ENCODE peak calls at places on chromosomes 1 and 21, in eight cellular contexts. One of them, this sample, is unnamed. For H3K4me1, the result is how much of the 10 kb centered on the place peaks cover.

GRCh38 chr1:1892079-1892762 is 1.3 kb upstream of the GNB1 start:
- DNase-seq in stomach: no peak
- DNase-seq in thoracic aorta: no peak
- DNase-seq in lower lobe of right lung: no peak
- DNase-seq in IMR-90: no peak
- DNase-seq in transverse colon: no peak
- DNase-seq in breast epithelium: no peak
- DNase-seq in upper lobe of right lung: no peak
- DNase-seq in this sample: no peak

GRCh38 chr1:217272385-217272784 is 358.5 kb downstream of the GPATCH2 start:
- DNase-seq in stomach: no peak
- DNase-seq in thoracic aorta: no peak
- DNase-seq in lower lobe of right lung: no peak
- DNase-seq in IMR-90: peak
- DNase-seq in transverse colon: no peak
- DNase-seq in breast epithelium: no peak
- DNase-seq in upper lobe of right lung: no peak
- DNase-seq in this sample: no peak

GRCh38 chr1:1872329-1872994 is 18.4 kb downstream of the GNB1 start:
- DNase-seq in stomach: no peak
- DNase-seq in thoracic aorta: no peak
- DNase-seq in lower lobe of right lung: no peak
- DNase-seq in IMR-90: no peak
- DNase-seq in transverse colon: no peak
- DNase-seq in breast epithelium: no peak
- DNase-seq in upper lobe of right lung: no peak
- DNase-seq in this sample: no peak

GRCh38 chr1:166379447-166379846 is 212.6 kb upstream of the FAM78B start:
- DNase-seq in stomach: no peak
- DNase-seq in thoracic aorta: no peak
- DNase-seq in lower lobe of right lung: no peak
- DNase-seq in IMR-90: no peak
- DNase-seq in transverse colon: no peak
- DNase-seq in breast epithelium: no peak
- DNase-seq in upper lobe of right lung: no peak
- DNase-seq in this sample: no peak

GRCh38 chr1:14009576-14009975 is 309.6 kb downstream of the PRDM2 start:
- DNase-seq in stomach: no peak
- DNase-seq in thoracic aorta: no peak
- DNase-seq in lower lobe of right lung: no peak
- DNase-seq in IMR-90: no peak
- DNase-seq in transverse colon: no peak
- DNase-seq in breast epithelium: no peak
- DNase-seq in upper lobe of right lung: no peak
- DNase-seq in this sample: no peak

GRCh38 chr1:29478046-29478791 is 241.9 kb downstream of the PTPRU start:
- DNase-seq in stomach: peak
- DNase-seq in thoracic aorta: no peak
- DNase-seq in lower lobe of right lung: no peak
- DNase-seq in IMR-90: no peak
- DNase-seq in transverse colon: no peak
- DNase-seq in breast epithelium: no peak
- DNase-seq in upper lobe of right lung: no peak
- DNase-seq in this sample: no peak

GRCh38 chr1:234719454-234720258 is 109.7 kb upstream of the IRF2BP2 start:
- DNase-seq in stomach: no peak
- DNase-seq in thoracic aorta: no peak
- DNase-seq in lower lobe of right lung: no peak
- DNase-seq in IMR-90: no peak
- DNase-seq in transverse colon: no peak
- DNase-seq in breast epithelium: no peak
- DNase-seq in upper lobe of right lung: no peak
- DNase-seq in this sample: peak

GRCh38 chr1:111214884-111215283 is 12.6 kb upstream of the CHI3L2 start:
- DNase-seq in stomach: no peak
- DNase-seq in thoracic aorta: no peak
- DNase-seq in lower lobe of right lung: no peak
- DNase-seq in IMR-90: no peak
- DNase-seq in transverse colon: no peak
- DNase-seq in breast epithelium: no peak
- DNase-seq in upper lobe of right lung: no peak
- DNase-seq in this sample: no peak

GRCh38 chr1:209291715-209292114 is 291.8 kb upstream of the CAMK1G start:
- DNase-seq in stomach: no peak
- DNase-seq in thoracic aorta: no peak
- DNase-seq in lower lobe of right lung: no peak
- DNase-seq in IMR-90: no peak
- DNase-seq in transverse colon: no peak
- DNase-seq in breast epithelium: no peak
- DNase-seq in upper lobe of right lung: no peak
- DNase-seq in this sample: no peak

GRCh38 chr1:181603735-181604410 is 120.6 kb downstream of the CACNA1E start:
- DNase-seq in stomach: no peak
- DNase-seq in thoracic aorta: no peak
- DNase-seq in lower lobe of right lung: no peak
- DNase-seq in IMR-90: no peak
- DNase-seq in transverse colon: no peak
- DNase-seq in breast epithelium: no peak
- DNase-seq in upper lobe of right lung: no peak
- DNase-seq in this sample: no peak

GRCh38 chr1:62637392-62638105 is 40.2 kb downstream of the ANGPTL3 start:
- DNase-seq in stomach: no peak
- DNase-seq in thoracic aorta: no peak
- DNase-seq in lower lobe of right lung: no peak
- DNase-seq in IMR-90: no peak
- DNase-seq in transverse colon: no peak
- DNase-seq in breast epithelium: no peak
- DNase-seq in upper lobe of right lung: no peak
- DNase-seq in this sample: no peak

GRCh38 chr21:27424601-27425000 is 457.7 kb upstream of the ADAMTS5 start:
- DNase-seq in stomach: no peak
- DNase-seq in thoracic aorta: no peak
- DNase-seq in lower lobe of right lung: no peak
- DNase-seq in IMR-90: peak
- DNase-seq in transverse colon: no peak
- DNase-seq in breast epithelium: no peak
- DNase-seq in upper lobe of right lung: no peak
- DNase-seq in this sample: no peak

GRCh38 chr21:33374080-33374873 is 28.9 kb upstream of the IFNGR2 start:
- DNase-seq in stomach: peak
- DNase-seq in thoracic aorta: no peak
- DNase-seq in lower lobe of right lung: no peak
- DNase-seq in IMR-90: peak
- DNase-seq in transverse colon: peak
- DNase-seq in breast epithelium: no peak
- DNase-seq in upper lobe of right lung: peak
- DNase-seq in this sample: no peak

GRCh38 chr1:108624069-108624468 is 36.8 kb downstream of the HENMT1 start:
- DNase-seq in stomach: no peak
- DNase-seq in thoracic aorta: no peak
- DNase-seq in lower lobe of right lung: no peak
- DNase-seq in IMR-90: no peak
- DNase-seq in transverse colon: no peak
- DNase-seq in breast epithelium: no peak
- DNase-seq in upper lobe of right lung: no peak
- DNase-seq in this sample: no peak

GRCh38 chr1:175863291-175864050 is 120.1 kb upstream of the TNR start:
- DNase-seq in stomach: no peak
- DNase-seq in thoracic aorta: no peak
- DNase-seq in lower lobe of right lung: no peak
- DNase-seq in IMR-90: no peak
- DNase-seq in transverse colon: no peak
- DNase-seq in breast epithelium: no peak
- DNase-seq in upper lobe of right lung: no peak
- DNase-seq in this sample: no peak

GRCh38 chr1:213761845-213762407 is 225.8 kb upstream of the PROX1 start:
- DNase-seq in stomach: no peak
- DNase-seq in thoracic aorta: no peak
- DNase-seq in lower lobe of right lung: no peak
- DNase-seq in IMR-90: no peak
- DNase-seq in transverse colon: no peak
- DNase-seq in breast epithelium: no peak
- DNase-seq in upper lobe of right lung: no peak
- DNase-seq in this sample: no peak

GRCh38 chr1:197017558-197018146 is 40.3 kb downstream of the CFHR5 start:
- DNase-seq in stomach: no peak
- DNase-seq in thoracic aorta: no peak
- DNase-seq in lower lobe of right lung: no peak
- DNase-seq in IMR-90: no peak
- DNase-seq in transverse colon: no peak
- DNase-seq in breast epithelium: no peak
- DNase-seq in upper lobe of right lung: no peak
- DNase-seq in this sample: no peak

GRCh38 chr1:61053281-61053711 is 29.1 kb upstream of the NFIA start:
- DNase-seq in stomach: no peak
- DNase-seq in thoracic aorta: no peak
- DNase-seq in lower lobe of right lung: no peak
- DNase-seq in IMR-90: no peak
- DNase-seq in transverse colon: no peak
- DNase-seq in breast epithelium: no peak
- DNase-seq in upper lobe of right lung: no peak
- DNase-seq in this sample: no peak

GRCh38 chr21:32278068-32278467 is 781 bp downstream of the MIS18A start:
- DNase-seq in stomach: no peak
- DNase-seq in thoracic aorta: no peak
- DNase-seq in lower lobe of right lung: no peak
- DNase-seq in IMR-90: no peak
- DNase-seq in transverse colon: no peak
- DNase-seq in breast epithelium: no peak
- DNase-seq in upper lobe of right lung: no peak
- DNase-seq in this sample: no peak

GRCh38 chr1:208139434-208140086 is 104.6 kb downstream of the PLXNA2 start:
- DNase-seq in stomach: no peak
- DNase-seq in thoracic aorta: no peak
- DNase-seq in lower lobe of right lung: no peak
- DNase-seq in IMR-90: no peak
- DNase-seq in transverse colon: no peak
- DNase-seq in breast epithelium: no peak
- DNase-seq in upper lobe of right lung: no peak
- DNase-seq in this sample: no peak
- H3K4me1 ChIP-seq in stomach: under half
- H3K4me1 ChIP-seq in thoracic aorta: under half
- H3K4me1 ChIP-seq in lower lobe of right lung: under half
- H3K4me1 ChIP-seq in IMR-90: under half
- H3K4me1 ChIP-seq in transverse colon: under half
- H3K4me1 ChIP-seq in breast epithelium: under half
- H3K4me1 ChIP-seq in upper lobe of right lung: under half
- H3K4me1 ChIP-seq in this sample: under half

GRCh38 chr1:151998611-151999362 is 5.1 kb upstream of the S100A10 start:
- DNase-seq in stomach: no peak
- DNase-seq in thoracic aorta: no peak
- DNase-seq in lower lobe of right lung: no peak
- DNase-seq in IMR-90: peak
- DNase-seq in transverse colon: no peak
- DNase-seq in breast epithelium: no peak
- DNase-seq in upper lobe of right lung: no peak
- DNase-seq in this sample: no peak
- H3K27ac ChIP-seq in stomach: no peak
- H3K27ac ChIP-seq in thoracic aorta: no peak
- H3K27ac ChIP-seq in lower lobe of right lung: no peak
- H3K27ac ChIP-seq in IMR-90: no peak
- H3K27ac ChIP-seq in transverse colon: no peak
- H3K27ac ChIP-seq in breast epithelium: peak
- H3K27ac ChIP-seq in upper lobe of right lung: no peak
- H3K27ac ChIP-seq in this sample: no peak

GRCh38 chr1:42690477-42691156 is 8.4 kb downstream of the YBX1 start:
- DNase-seq in stomach: no peak
- DNase-seq in thoracic aorta: no peak
- DNase-seq in lower lobe of right lung: no peak
- DNase-seq in IMR-90: peak
- DNase-seq in transverse colon: no peak
- DNase-seq in breast epithelium: no peak
- DNase-seq in upper lobe of right lung: no peak
- DNase-seq in this sample: no peak
- TF ChIP-seq CTCF in stomach: no peak
- TF ChIP-seq CTCF in thoracic aorta: no peak
- TF ChIP-seq CTCF in lower lobe of right lung: peak
- TF ChIP-seq CTCF in IMR-90: peak
- TF ChIP-seq CTCF in transverse colon: no peak
- TF ChIP-seq CTCF in breast epithelium: no peak
- TF ChIP-seq CTCF in upper lobe of right lung: peak
- TF ChIP-seq CTCF in this sample: no peak

GRCh38 chr1:227325195-227325594 is 6.9 kb upstream of the CDC42BPA start:
- DNase-seq in stomach: no peak
- DNase-seq in thoracic aorta: no peak
- DNase-seq in lower lobe of right lung: no peak
- DNase-seq in IMR-90: no peak
- DNase-seq in transverse colon: no peak
- DNase-seq in breast epithelium: no peak
- DNase-seq in upper lobe of right lung: no peak
- DNase-seq in this sample: no peak

GRCh38 chr1:227323956-227324267 is 5.6 kb upstream of the CDC42BPA start:
- DNase-seq in stomach: no peak
- DNase-seq in thoracic aorta: no peak
- DNase-seq in lower lobe of right lung: no peak
- DNase-seq in IMR-90: no peak
- DNase-seq in transverse colon: no peak
- DNase-seq in breast epithelium: no peak
- DNase-seq in upper lobe of right lung: no peak
- DNase-seq in this sample: no peak

GRCh38 chr1:227330279-227330678 is 12.0 kb upstream of the CDC42BPA start:
- DNase-seq in stomach: no peak
- DNase-seq in thoracic aorta: no peak
- DNase-seq in lower lobe of right lung: no peak
- DNase-seq in IMR-90: no peak
- DNase-seq in transverse colon: no peak
- DNase-seq in breast epithelium: no peak
- DNase-seq in upper lobe of right lung: no peak
- DNase-seq in this sample: no peak

GRCh38 chr1:227330709-227331108 is 12.4 kb upstream of the CDC42BPA start:
- DNase-seq in stomach: no peak
- DNase-seq in thoracic aorta: no peak
- DNase-seq in lower lobe of right lung: no peak
- DNase-seq in IMR-90: peak
- DNase-seq in transverse colon: no peak
- DNase-seq in breast epithelium: no peak
- DNase-seq in upper lobe of right lung: no peak
- DNase-seq in this sample: no peak

GRCh38 chr1:227328405-227329019 is 10.2 kb upstream of the CDC42BPA start:
- DNase-seq in stomach: no peak
- DNase-seq in thoracic aorta: no peak
- DNase-seq in lower lobe of right lung: no peak
- DNase-seq in IMR-90: no peak
- DNase-seq in transverse colon: no peak
- DNase-seq in breast epithelium: no peak
- DNase-seq in upper lobe of right lung: no peak
- DNase-seq in this sample: no peak
- H3K4me1 ChIP-seq in stomach: under half
- H3K4me1 ChIP-seq in thoracic aorta: under half
- H3K4me1 ChIP-seq in lower lobe of right lung: under half
- H3K4me1 ChIP-seq in IMR-90: under half
- H3K4me1 ChIP-seq in transverse colon: under half
- H3K4me1 ChIP-seq in breast epithelium: under half
- H3K4me1 ChIP-seq in upper lobe of right lung: under half
- H3K4me1 ChIP-seq in this sample: under half